ENCODE peak calls at places on chromosomes 11 and 22, in nine cellular contexts. G is H54; R is activated CD8-positive, alpha-beta memory T cell treated with anti-CD3 and anti-CD28 coated beads for 24 hours; I is RWPE2; E is stimulated activated CD8-positive, alpha-beta memory T cell treated with anti-CD3 and anti-CD28 coated beads, Interleukin-15, amount 100 ng/mL, for 4 hours; O is mammary epithelial cell; T is A549; U is astrocyte of the hippocampus; H is COLO829. N is an unnamed sample.

GRCh38 chr11:126971305-126971704 is 29.3 kb downstream of the KIRREL3 start:
- DNase-seq in G (no peak), R (no peak), I (no peak), E (no peak), O (no peak), T (no peak), U (no peak), H (no peak), N (no peak)

GRCh38 chr11:8332196-8332595 is 68.5 kb upstream of the LMO1 start:
- DNase-seq in G (no peak), R (no peak), I (no peak), E (no peak), O (no peak), T (no peak), U (no peak), H (no peak), N (no peak)

GRCh38 chr11:109940816-109941215 is 152.4 kb upstream of the ZC3H12C start:
- DNase-seq in G (no peak), R (no peak), I (no peak), E (no peak), O (peak), T (peak), U (peak), H (peak), N (no peak)

GRCh38 chr22:38177926-38178604 is 3.6 kb downstream of the PLA2G6 start:
- DNase-seq in G (peak), R (no peak), I (no peak), E (no peak), O (peak), T (peak), U (peak), H (peak), N (peak)

GRCh38 chr11:68164437-68164836 is 43.2 kb upstream of the CHKA start:
- DNase-seq in G (peak), R (no peak), I (no peak), E (no peak), O (peak), T (no peak), U (no peak), H (no peak), N (no peak)

GRCh38 chr22:46693634-46694422 is 44.2 kb downstream of the CERK start:
- DNase-seq in G (no peak), R (no peak), I (no peak), E (no peak), O (no peak), T (no peak), U (no peak), H (peak), N (no peak)

GRCh38 chr11:5712507-5712906 is 22.9 kb downstream of the TRIM22 start:
- DNase-seq in G (no peak), R (no peak), I (no peak), E (no peak), O (no peak), T (peak), U (no peak), H (no peak), N (no peak)

GRCh38 chr22:34976886-34977285 is 89.1 kb upstream of the ISX start:
- DNase-seq in G (no peak), R (no peak), I (no peak), E (no peak), O (no peak), T (no peak), U (no peak), H (no peak), N (no peak)

GRCh38 chr11:2381494-2382128 is 4.5 kb downstream of the CD81 start:
- DNase-seq in G (no peak), R (no peak), I (no peak), E (no peak), O (no peak), T (no peak), U (no peak), H (no peak), N (no peak)

GRCh38 chr11:10050561-10050960 is 243.5 kb downstream of the SBF2 start:
- DNase-seq in G (no peak), R (no peak), I (no peak), E (no peak), O (peak), T (no peak), U (no peak), H (no peak), N (no peak)